ENCODE peak calls at places on chromosome 16, in ten cellular contexts. W is fibroblast of lung, I is body of pancreas, O is RWPE1, V is neural progenitor cell, Y is AG04449, G is HFF-Myc, K is foreskin fibroblast, X is WTC11, M is A549. J is an unnamed sample.

GRCh38 chr16:64865037-64865696 is 256.7 kb downstream of the CDH11 start:
- DNase-seq in X (no peak), Y (no peak), M (no peak), I (no peak), O (no peak), K (peak), G (no peak), V (no peak), W (peak), J (no peak)

GRCh38 chr16:4123617-4124300 is 7.5 kb upstream of the ADCY9 start:
- DNase-seq in M (no peak), K (peak), V (no peak), W (peak), G (no peak), I (no peak), X (no peak), Y (peak), O (no peak), J (no peak)

GRCh38 chr16:76854234-76854633 is 336.8 kb upstream of the MON1B start:
- DNase-seq in Y (no peak), V (no peak), W (no peak), X (no peak), M (no peak), G (no peak), I (peak), O (no peak), K (no peak), J (no peak)

GRCh38 chr16:53995378-53995777 is 291.2 kb downstream of the IRX3 start:
- DNase-seq in I (no peak), M (no peak), V (no peak), X (no peak), K (no peak), W (no peak), O (no peak), G (no peak), Y (no peak), J (no peak)

GRCh38 chr16:67470314-67470713 is 10.6 kb downstream of the ATP6V0D1 start:
- DNase-seq in K (peak), V (no peak), G (no peak), I (peak), W (no peak), O (no peak), Y (no peak), X (no peak), M (no peak), J (no peak)

GRCh38 chr16:50474138-50474537 is 74.1 kb upstream of the NKD1 start:
- DNase-seq in I (no peak), K (no peak), M (no peak), X (no peak), Y (no peak), O (no peak), G (no peak), W (no peak), V (no peak), J (no peak)

GRCh38 chr16:78594191-78594590 is 494.7 kb downstream of the WWOX start:
- DNase-seq in G (no peak), K (no peak), O (no peak), W (no peak), Y (no peak), V (no peak), I (no peak), M (no peak), X (no peak), J (no peak)

GRCh38 chr16:68229431-68230175 is 6.3 kb downstream of the ESRP2 start:
- DNase-seq in K (peak), W (peak), X (peak), G (peak), V (peak), O (peak), I (peak), Y (peak), M (peak), J (no peak)

GRCh38 chr16:68085259-68086071 is at the start of gene NFATC3:
- DNase-seq in G (no peak), X (peak), I (peak), M (peak), V (peak), O (no peak), W (peak), Y (peak), K (peak), J (peak)

GRCh38 chr16:23244122-23244521 is 58.0 kb upstream of the SCNN1B start:
- DNase-seq in Y (no peak), M (no peak), G (no peak), W (no peak), X (no peak), I (no peak), K (no peak), V (no peak), O (no peak), J (no peak)

GRCh38 chr16:1180772-1181714 is 28.1 kb downstream of the CACNA1H start:
- DNase-seq in X (no peak), V (peak), M (no peak), W (no peak), K (peak), O (no peak), Y (no peak), G (no peak), I (no peak), J (no peak)
- TF ChIP-seq CTCF in X (no peak), V (peak), M (peak), W (no peak), K (no peak), O (no peak), Y (no peak), G (no peak), I (no peak), J (no peak)

DNA sequence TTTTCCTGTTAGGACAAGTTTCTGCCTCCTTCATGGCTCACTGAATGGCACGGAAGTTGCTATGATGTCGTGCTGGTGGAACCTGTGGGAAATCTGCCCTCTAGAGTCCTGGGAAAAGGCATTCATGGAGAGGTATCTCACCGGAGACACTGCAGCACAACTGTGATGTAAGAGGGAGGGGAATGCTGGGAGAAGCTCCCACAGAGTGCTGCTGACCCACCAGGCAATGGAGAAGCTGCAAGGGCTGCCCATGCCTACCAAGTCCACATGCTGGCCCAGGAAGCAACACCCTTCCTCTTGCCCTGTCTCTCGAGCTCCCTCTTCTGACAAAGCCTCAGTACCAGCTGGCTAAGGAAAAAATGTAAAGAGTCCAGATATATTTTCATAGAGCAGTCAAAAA is 45.2 kb upstream of the SLC5A11 start:
- DNase-seq in W (peak), K (peak), O (peak), G (no peak), X (no peak), V (no peak), M (peak), I (no peak), Y (no peak), J (no peak)
- TF ChIP-seq CTCF in W (peak), K (peak), O (peak), G (no peak), X (no peak), V (no peak), M (peak), I (peak), Y (no peak), J (peak)

DNA sequence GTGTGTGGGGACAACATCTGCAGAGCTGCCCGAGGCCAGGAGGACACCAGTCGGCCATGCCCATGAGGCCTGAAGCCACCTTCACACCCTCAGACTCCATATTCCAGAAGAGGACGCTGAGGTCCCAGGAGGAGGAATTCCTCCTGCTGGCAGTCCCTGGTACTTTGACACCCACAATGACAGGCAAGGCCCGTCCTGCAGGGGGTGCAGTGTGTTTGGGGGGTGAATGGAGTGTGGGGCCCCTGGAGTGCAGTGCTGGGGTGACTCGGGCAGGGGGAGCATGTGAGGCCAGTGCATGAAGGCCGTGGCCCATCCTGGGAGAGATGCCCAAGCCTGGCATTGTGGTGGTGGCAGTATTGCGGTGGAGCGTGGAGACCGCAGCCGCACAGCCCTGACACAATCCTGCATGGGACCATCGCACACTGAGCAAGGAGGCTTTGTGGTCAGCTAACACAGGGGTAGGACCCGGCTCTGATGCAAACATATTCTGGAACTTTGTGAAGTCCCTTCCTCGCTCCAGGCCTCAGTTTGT is 52.2 kb downstream of the ZDHHC7 start:
- DNase-seq in W (no peak), K (no peak), G (no peak), V (no peak), Y (no peak), X (peak), O (no peak), M (peak), I (no peak), J (no peak)
- TF ChIP-seq CTCF in W (peak), K (no peak), G (peak), V (peak), Y (peak), X (no peak), O (no peak), M (peak), I (no peak), J (peak)

GRCh38 chr16:85473326-85473725 is 139.8 kb upstream of the GSE1 start:
- DNase-seq in X (no peak), V (peak), O (no peak), K (no peak), W (no peak), M (no peak), Y (no peak), I (no peak), G (no peak), J (no peak)

GRCh38 chr16:85474808-85475207 is 138.3 kb upstream of the GSE1 start:
- DNase-seq in O (no peak), I (no peak), V (no peak), K (no peak), X (no peak), M (no peak), W (no peak), Y (no peak), G (no peak), J (no peak)

GRCh38 chr16:85472514-85472913 is 140.6 kb upstream of the GSE1 start:
- DNase-seq in O (no peak), W (no peak), K (no peak), X (no peak), G (no peak), M (no peak), Y (no peak), V (no peak), I (no peak), J (no peak)

GRCh38 chr16:85475233-85475632 is 137.9 kb upstream of the GSE1 start:
- DNase-seq in V (no peak), O (no peak), K (peak), I (no peak), W (no peak), G (no peak), Y (no peak), M (no peak), X (no peak), J (no peak)

GRCh38 chr16:85473909-85474640 is 139.0 kb upstream of the GSE1 start:
- DNase-seq in K (peak), V (no peak), W (no peak), M (no peak), Y (no peak), I (no peak), O (no peak), X (no peak), G (no peak), J (no peak)
- TF ChIP-seq CTCF in K (no peak), V (peak), W (no peak), M (no peak), Y (no peak), I (no peak), O (no peak), X (no peak), G (no peak), J (peak)